ENCODE peak calls at places on chromosomes 11 and 22, in four cellular contexts. R is lower lobe of right lung, L is A673, E is A549. V is an unnamed sample. For H3K4me1, the result is how much of the 10 kb centered on the place peaks cover.

GRCh38 chr11:17972987-17973386 is 39.9 kb downstream of the SERGEF start:
- DNase-seq in R (no peak), L (peak), E (peak), V (peak)

GRCh38 chr11:17599460-17599925 is 52.4 kb downstream of the OTOG start:
- DNase-seq in R (no peak), L (no peak), E (no peak), V (no peak)

GRCh38 chr11:75132080-75132479 is 18.8 kb upstream of the SLCO2B1 start:
- DNase-seq in R (no peak), L (no peak), E (no peak), V (no peak)

GRCh38 chr22:26849575-26849974 is 192.2 kb downstream of the MIAT start:
- DNase-seq in R (no peak), L (no peak), E (no peak), V (no peak)

GRCh38 chr11:1935156-1936071 is 11.7 kb upstream of the MRPL23 start:
- DNase-seq in R (peak), L (no peak), E (no peak), V (no peak)

GRCh38 chr11:21489735-21490134 is 703.1 kb upstream of the ANO5 start:
- DNase-seq in R (no peak), L (no peak), E (no peak), V (no peak)

GRCh38 chr11:68904458-68904847 is 762 bp downstream of the IGHMBP2 start:
- DNase-seq in R (no peak), L (peak), E (peak), V (no peak)

GRCh38 chr11:7499046-7499445 is 13.7 kb downstream of the OLFML1 start:
- DNase-seq in R (no peak), L (no peak), E (no peak), V (no peak)

GRCh38 chr11:27938011-27938410 is 169.9 kb downstream of the KIF18A start:
- DNase-seq in R (no peak), L (no peak), E (no peak), V (no peak)

GRCh38 chr11:61052182-61052972 is 49.9 kb upstream of the CD5 start:
- DNase-seq in R (no peak), L (no peak), E (no peak), V (no peak)

GRCh38 chr11:86809561-86809960 is 9.2 kb downstream of the PRSS23 start:
- DNase-seq in R (no peak), L (no peak), E (no peak), V (no peak)

GRCh38 chr11:14566331-14567063 is 46.3 kb upstream of the PSMA1 start:
- DNase-seq in R (no peak), L (no peak), E (no peak), V (no peak)

GRCh38 chr11:43992834-43993637 is 50.6 kb downstream of the C11orf96 start:
- DNase-seq in R (no peak), L (no peak), E (no peak), V (no peak)

GRCh38 chr11:59716051-59716450 is 2.4 kb upstream of the OR10V1 start:
- DNase-seq in R (no peak), L (peak), E (no peak), V (no peak)

GRCh38 chr22:20656902-20657836 is 116.7 kb upstream of the SERPIND1 start:
- DNase-seq in R (no peak), L (peak), E (peak), V (no peak)

GRCh38 chr11:7056828-7057513 is 31.8 kb upstream of the RBMXL2 start:
- DNase-seq in R (no peak), L (no peak), E (no peak), V (peak)

GRCh38 chr22:44314425-44315067 is 1.8 kb upstream of the SHISAL1 start:
- DNase-seq in R (no peak), L (no peak), E (no peak), V (no peak)

GRCh38 chr11:13384837-13385417 is 78.1 kb downstream of the BTBD10 start:
- DNase-seq in R (no peak), L (peak), E (peak), V (peak)

GRCh38 chr11:61885166-61885778 is 6.1 kb downstream of the FADS3 start:
- DNase-seq in R (no peak), L (no peak), E (no peak), V (no peak)

GRCh38 chr11:11813288-11813962 is 28.3 kb upstream of the USP47 start:
- DNase-seq in R (no peak), L (no peak), E (peak), V (peak)

GRCh38 chr11:10937416-10937815 is 79.6 kb upstream of the ZBED5 start:
- DNase-seq in R (no peak), L (no peak), E (no peak), V (no peak)

GRCh38 chr22:20422965-20423635 is 14.5 kb downstream of the SCARF2 start:
- DNase-seq in R (peak), L (no peak), E (no peak), V (no peak)

GRCh38 chr11:108233277-108233945 is 10.5 kb downstream of the ATM start:
- DNase-seq in R (no peak), L (no peak), E (no peak), V (no peak)

GRCh38 chr22:17262976-17263375 is 43.7 kb upstream of the ADA2 start:
- DNase-seq in R (no peak), L (no peak), E (no peak), V (no peak)

GRCh38 chr11:109853156-109853776 is 239.9 kb upstream of the ZC3H12C start:
- DNase-seq in R (no peak), L (peak), E (peak), V (peak)

GRCh38 chr22:30730351-30730750 is 35.7 kb downstream of the OSBP2 start:
- DNase-seq in R (no peak), L (no peak), E (no peak), V (no peak)

GRCh38 chr11:36376888-36377758 is 81.0 kb downstream of the PRR5L start:
- DNase-seq in R (peak), L (peak), E (peak), V (peak)
- H3K4me3 ChIP-seq in R (peak), L (peak), E (peak), V (peak)

GRCh38 chr11:77154381-77155081 is 26.5 kb downstream of the MYO7A start:
- DNase-seq in R (no peak), L (no peak), E (no peak), V (peak)

GRCh38 chr11:77155082-77155475 is 27.0 kb downstream of the MYO7A start:
- DNase-seq in R (no peak), L (no peak), E (no peak), V (no peak)

GRCh38 chr11:77156396-77157195 is 28.6 kb downstream of the MYO7A start:
- DNase-seq in R (no peak), L (no peak), E (no peak), V (no peak)

GRCh38 chr11:77153276-77154185 is 25.5 kb downstream of the MYO7A start:
- DNase-seq in R (no peak), L (no peak), E (no peak), V (no peak)

GRCh38 chr11:77155556-77156130 is 27.6 kb downstream of the MYO7A start:
- DNase-seq in R (no peak), L (no peak), E (no peak), V (no peak)
- H3K4me1 ChIP-seq in R (under half), L (under half), E (under half), V (under half)

DNA sequence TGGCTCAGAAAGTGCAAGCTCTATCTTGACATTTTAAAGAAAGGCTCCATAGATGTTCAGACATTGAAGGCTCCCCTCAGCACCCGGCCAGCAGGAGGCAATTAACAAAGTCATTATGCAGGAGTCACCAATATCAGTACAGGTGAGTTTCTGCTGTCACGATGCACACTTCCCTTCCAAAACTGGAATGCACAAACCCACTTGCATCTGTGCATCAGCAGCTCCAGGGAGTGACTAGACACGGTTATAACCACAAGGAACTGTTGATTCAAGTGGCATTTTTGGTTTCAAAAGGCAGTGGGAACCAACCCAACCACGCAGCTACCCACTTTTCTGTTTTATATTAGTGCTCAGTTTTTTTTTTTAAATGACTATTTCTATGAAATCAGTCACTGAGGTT is 293.9 kb upstream of the NARS2 start:
- DNase-seq in R (no peak), L (no peak), E (no peak), V (no peak)
- H3K4me3 ChIP-seq in R (no peak), L (no peak), E (no peak), V (no peak)

GRCh38 chr11:125164422-125165110 is at the start of gene PKNOX2:
- DNase-seq in R (peak), L (peak), E (peak), V (peak)

GRCh38 chr11:125166347-125166841 is 1.8 kb downstream of the PKNOX2 start:
- DNase-seq in R (no peak), L (no peak), E (no peak), V (no peak)

GRCh38 chr11:125165111-125165663 is 636 bp downstream of the PKNOX2 start:
- DNase-seq in R (no peak), L (peak), E (no peak), V (peak)

GRCh38 chr11:125166903-125167291 is 2.3 kb downstream of the PKNOX2 start:
- DNase-seq in R (no peak), L (no peak), E (no peak), V (no peak)

DNA sequence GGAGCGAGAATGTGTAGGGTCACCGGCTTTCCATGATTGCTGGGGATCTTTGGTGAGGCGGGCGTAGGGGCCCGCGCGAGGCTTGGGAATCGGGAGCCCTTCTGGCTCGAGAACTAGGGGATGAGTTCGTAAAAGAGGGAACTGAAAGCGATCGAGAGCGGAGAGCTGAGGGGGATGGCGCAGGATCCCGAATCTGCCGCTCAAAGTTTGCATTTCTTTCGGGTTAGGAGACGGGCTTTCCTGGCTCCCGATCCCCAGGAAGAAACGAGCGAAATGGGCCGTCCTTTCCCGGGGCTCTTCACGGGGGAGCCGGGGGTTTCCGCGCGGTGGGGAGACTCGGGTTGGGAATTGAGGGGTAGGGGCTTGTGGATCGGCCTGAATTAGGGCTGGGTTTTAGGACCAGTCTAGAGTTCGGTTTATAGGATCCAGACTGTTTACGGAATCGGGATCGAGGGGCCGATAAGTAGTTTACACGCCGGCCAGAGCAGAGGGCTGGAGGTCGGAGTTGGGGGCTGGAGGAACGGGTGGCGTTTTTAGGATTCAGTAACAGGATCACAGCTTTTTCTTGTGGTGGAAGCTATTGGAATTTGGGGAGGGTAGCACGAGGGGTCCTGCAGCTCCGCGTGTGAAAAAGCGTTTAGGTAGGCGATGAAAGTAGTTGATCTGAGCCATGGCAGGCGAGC is 1.3 kb downstream of the PKNOX2 start:
- DNase-seq in R (no peak), L (no peak), E (no peak), V (no peak)
- H3K4me1 ChIP-seq in R (under half), L (under half), E (under half), V (under half)

DNA sequence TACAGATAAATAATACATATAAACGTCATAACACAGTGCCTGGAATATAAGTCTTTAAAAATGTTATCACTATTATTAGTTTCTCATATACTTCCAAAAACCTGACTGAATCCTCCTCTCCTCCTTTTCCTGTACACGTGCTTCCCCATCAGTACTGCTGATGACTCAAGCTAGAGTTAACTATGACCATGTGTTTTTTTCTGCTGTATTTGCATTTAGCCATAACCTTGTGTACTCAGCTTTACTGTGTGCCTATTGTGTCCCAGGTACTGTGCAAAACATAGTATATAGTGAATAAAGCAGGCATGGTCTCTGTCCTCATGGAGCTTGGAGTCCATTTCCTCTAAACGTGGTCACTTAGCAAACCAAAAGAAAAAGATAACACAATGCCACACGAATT is 56.5 kb upstream of the ARHGAP32 start:
- DNase-seq in R (no peak), L (peak), E (peak), V (peak)
- H3K4me3 ChIP-seq in R (no peak), L (no peak), E (no peak), V (no peak)

GRCh38 chr11:65128182-65129145 is 5.9 kb downstream of the SYVN1 start:
- DNase-seq in R (no peak), L (no peak), E (no peak), V (no peak)
- H3K4me1 ChIP-seq in R (under half), L (under half), E (under half), V (under half)

DNA sequence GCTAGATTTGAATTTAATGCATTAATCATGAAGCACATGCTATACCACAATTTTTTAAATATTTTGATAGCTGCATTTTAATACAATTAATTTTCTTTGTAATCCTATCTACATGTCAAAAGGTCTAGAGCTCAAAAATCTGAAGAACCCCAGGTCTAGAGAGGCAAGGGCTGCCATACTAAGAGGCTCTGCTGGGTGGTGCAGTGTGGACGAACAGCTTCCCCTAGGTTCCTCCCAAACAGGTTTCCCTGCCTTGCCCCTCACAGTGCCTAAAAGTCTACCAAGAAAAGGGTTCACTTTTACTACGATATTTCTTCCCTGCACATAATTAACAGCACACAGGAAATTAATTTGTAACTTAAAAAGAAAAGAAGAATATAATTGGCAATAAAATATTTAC is 681.1 kb downstream of the OPCML start:
- DNase-seq in R (no peak), L (no peak), E (no peak), V (no peak)
- H3K4me3 ChIP-seq in R (no peak), L (no peak), E (no peak), V (no peak)

GRCh38 chr11:77138106-77138649 is 10.1 kb downstream of the MYO7A start:
- DNase-seq in R (no peak), L (no peak), E (no peak), V (no peak)

GRCh38 chr11:77135069-77135468 is 7.0 kb downstream of the MYO7A start:
- DNase-seq in R (no peak), L (no peak), E (no peak), V (peak)

GRCh38 chr11:77136074-77136473 is 8.0 kb downstream of the MYO7A start:
- DNase-seq in R (no peak), L (no peak), E (no peak), V (no peak)

GRCh38 chr11:77137421-77137820 is 9.4 kb downstream of the MYO7A start:
- DNase-seq in R (no peak), L (no peak), E (no peak), V (no peak)

GRCh38 chr11:77136784-77137420 is 8.9 kb downstream of the MYO7A start:
- DNase-seq in R (no peak), L (no peak), E (no peak), V (no peak)
- H3K4me1 ChIP-seq in R (under half), L (under half), E (under half), V (under half)